ENCODE peak calls at places on chromosomes 16 and 17, in six cellular contexts. Y, C, B, P, T and N are unnamed samples.

GRCh38 chr17:14301761-14302401 is 1.0 kb downstream of the HS3ST3B1 start:
- DNase-seq in Y (peak), C (peak), B (no peak), P (peak), T (peak), N (no peak)

GRCh38 chr16:87725596-87726235 is 40.1 kb downstream of the KLHDC4 start:
- DNase-seq in Y (peak), C (no peak), B (no peak), P (peak), T (no peak), N (no peak)

GRCh38 chr16:4697867-4698291 is 4.5 kb downstream of the NUDT16L1 start:
- DNase-seq in Y (no peak), C (no peak), B (no peak), P (no peak), T (no peak), N (no peak)

GRCh38 chr17:49549691-49550678 is 25.7 kb upstream of the NXPH3 start:
- DNase-seq in Y (no peak), C (no peak), B (no peak), P (no peak), T (peak), N (no peak)

GRCh38 chr17:1107777-1108559 is 71.8 kb downstream of the ABR start:
- DNase-seq in Y (no peak), C (no peak), B (no peak), P (no peak), T (no peak), N (no peak)

GRCh38 chr16:1778200-1779179 is 3.9 kb downstream of the SPSB3 start:
- DNase-seq in Y (no peak), C (no peak), B (no peak), P (no peak), T (no peak), N (no peak)

GRCh38 chr17:31148205-31148604 is 53.4 kb downstream of the NF1 start:
- DNase-seq in Y (peak), C (no peak), B (no peak), P (no peak), T (no peak), N (no peak)

GRCh38 chr17:50613007-50613406 is 21.7 kb upstream of the ABCC3 start:
- DNase-seq in Y (no peak), C (no peak), B (no peak), P (no peak), T (no peak), N (no peak)

GRCh38 chr16:27313422-27314160 is at the start of gene IL4R:
- DNase-seq in Y (peak), C (peak), B (no peak), P (peak), T (peak), N (no peak)

GRCh38 chr17:5023588-5024147 is 11.6 kb downstream of the SLC52A1 start:
- DNase-seq in Y (no peak), C (no peak), B (no peak), P (no peak), T (peak), N (no peak)

GRCh38 chr16:75679366-75679765 is 2.6 kb upstream of the CPHXL2 start:
- DNase-seq in Y (peak), C (no peak), B (no peak), P (no peak), T (no peak), N (no peak)

GRCh38 chr16:23757116-23757515 is 2.3 kb downstream of the CHP2 start:
- DNase-seq in Y (no peak), C (no peak), B (no peak), P (no peak), T (no peak), N (no peak)

GRCh38 chr16:82769845-82770244 is 143.1 kb downstream of the CDH13 start:
- DNase-seq in Y (no peak), C (no peak), B (no peak), P (no peak), T (no peak), N (no peak)

GRCh38 chr16:46803373-46803772 is 27.6 kb downstream of the C16orf87 start:
- DNase-seq in Y (no peak), C (no peak), B (no peak), P (no peak), T (no peak), N (no peak)

GRCh38 chr16:68468849-68469248 is 20.5 kb upstream of the SMPD3 start:
- DNase-seq in Y (no peak), C (no peak), B (no peak), P (no peak), T (no peak), N (no peak)

DNA sequence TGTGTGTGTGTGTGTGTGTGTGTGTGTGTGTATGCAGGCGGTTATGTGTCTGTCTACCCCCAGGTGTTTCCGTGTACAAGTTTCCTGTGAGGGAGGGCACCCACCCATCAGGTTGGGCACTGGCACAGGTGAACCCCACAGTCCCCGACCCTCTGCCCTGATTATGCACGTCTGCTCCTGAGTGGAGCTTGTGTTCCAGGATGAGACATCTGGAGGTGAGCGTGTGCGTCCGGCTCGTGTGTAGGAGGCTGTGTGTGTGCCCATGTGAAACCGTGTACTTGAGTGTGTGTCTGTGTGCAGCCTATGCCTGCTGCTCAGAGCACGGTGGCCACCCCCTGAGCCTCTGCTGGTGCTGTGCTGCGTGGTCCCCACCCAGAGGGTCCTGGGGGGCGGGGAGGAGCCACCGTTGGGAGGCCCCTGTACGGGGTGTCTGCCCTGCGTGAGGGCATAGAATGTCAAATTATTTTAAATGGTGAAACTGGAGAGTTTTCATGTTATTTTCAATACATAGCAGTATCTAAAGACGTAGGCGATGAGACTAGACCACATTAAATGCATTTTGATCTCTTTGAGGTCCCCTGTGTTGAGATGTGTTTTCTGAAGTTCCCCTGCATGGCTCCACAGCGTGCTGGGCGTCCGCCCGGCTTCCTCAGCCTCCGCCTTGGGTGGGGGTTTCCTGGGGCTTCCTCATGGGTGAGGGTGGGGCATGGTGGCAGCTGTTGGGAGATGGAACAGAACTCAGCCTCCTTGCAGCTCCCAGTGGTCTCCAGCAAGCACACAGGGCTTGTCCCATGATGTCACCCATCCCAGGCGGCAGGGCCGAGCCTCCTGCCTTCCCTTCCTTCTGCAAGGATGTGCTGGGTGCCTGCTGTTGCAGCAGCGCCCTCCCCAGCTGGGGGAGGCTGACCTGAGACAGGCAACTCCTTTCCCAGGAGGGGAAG is 43.4 kb downstream of the KCNJ12 start:
- DNase-seq in Y (no peak), C (no peak), B (no peak), P (no peak), T (peak), N (no peak)
- H3K4me3 ChIP-seq in Y (no peak), C (no peak), B (no peak), P (no peak), T (no peak), N (no peak)

GRCh38 chr17:38557836-38558750 is 47.7 kb downstream of the SRCIN1 start:
- DNase-seq in Y (peak), C (peak), B (peak), P (peak), T (peak), N (peak)
- H3K4me3 ChIP-seq in Y (peak), C (peak), B (peak), P (no peak), T (peak), N (peak)

GRCh38 chr17:40113961-40114272 is 7.9 kb upstream of the MSL1 start:
- DNase-seq in Y (peak), C (no peak), B (no peak), P (peak), T (peak), N (no peak)

GRCh38 chr17:40115101-40115436 is 6.7 kb upstream of the MSL1 start:
- DNase-seq in Y (no peak), C (no peak), B (no peak), P (no peak), T (no peak), N (no peak)

GRCh38 chr17:40112191-40112590 is 9.6 kb upstream of the MSL1 start:
- DNase-seq in Y (no peak), C (no peak), B (no peak), P (no peak), T (no peak), N (no peak)

GRCh38 chr17:40112718-40113109 is 9.1 kb upstream of the MSL1 start:
- DNase-seq in Y (no peak), C (no peak), B (no peak), P (no peak), T (no peak), N (no peak)

DNA sequence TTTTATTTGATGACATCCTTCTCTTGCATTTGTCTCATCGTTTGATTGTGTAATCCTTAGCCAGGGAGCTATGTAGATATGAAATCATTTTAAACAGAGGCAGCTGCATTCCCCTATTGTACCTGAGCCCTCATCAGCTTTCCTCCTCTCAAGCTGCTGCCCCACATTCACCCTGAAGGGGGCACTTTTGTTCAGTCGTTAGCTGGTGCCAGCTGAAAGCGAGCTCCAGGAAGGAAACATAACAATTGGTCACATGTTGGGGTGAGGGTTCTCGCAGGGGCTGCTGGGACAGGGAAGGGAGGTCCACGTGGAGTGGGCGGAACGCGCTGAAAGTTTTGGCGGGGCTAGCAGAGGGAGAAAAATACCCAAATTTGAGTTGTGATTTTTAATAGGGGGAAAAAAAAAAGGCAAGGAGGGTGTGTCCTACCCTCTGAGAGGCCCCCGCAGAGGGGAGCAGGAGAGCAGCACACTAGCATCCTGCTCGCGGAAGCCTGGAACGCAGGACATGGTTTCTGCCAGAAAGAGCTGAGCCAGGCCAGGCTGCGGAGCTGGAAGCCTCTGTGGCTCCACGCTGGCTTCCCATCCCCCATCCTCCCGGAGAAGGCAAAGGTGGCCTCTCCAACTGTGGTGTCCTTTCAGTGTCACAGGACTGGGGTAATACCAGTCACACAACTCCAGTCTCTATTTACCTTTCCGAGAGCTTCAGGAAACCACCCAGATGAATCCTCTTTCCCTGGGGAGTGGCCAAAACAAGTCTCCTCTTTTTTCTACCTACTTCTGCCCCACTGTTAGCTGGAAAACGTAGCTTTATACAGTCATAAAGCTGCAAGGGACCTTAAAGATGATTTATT is 8.4 kb upstream of the MSL1 start:
- DNase-seq in Y (peak), C (peak), B (peak), P (peak), T (peak), N (no peak)
- H3K4me3 ChIP-seq in Y (peak), C (peak), B (peak), P (no peak), T (peak), N (no peak)

GRCh38 chr17:81508639-81509047 is 4.0 kb downstream of the ACTG1 start:
- DNase-seq in Y (peak), C (no peak), B (no peak), P (peak), T (peak), N (no peak)
- H3K4me3 ChIP-seq in Y (peak), C (peak), B (no peak), P (peak), T (no peak), N (no peak)

GRCh38 chr17:7021993-7022778 is 664 bp upstream of the BCL6B start:
- DNase-seq in Y (peak), C (peak), B (no peak), P (peak), T (peak), N (no peak)

GRCh38 chr17:7019839-7020519 is 2.9 kb upstream of the BCL6B start:
- DNase-seq in Y (peak), C (no peak), B (no peak), P (peak), T (peak), N (no peak)

GRCh38 chr17:7022791-7023571 is at the start of gene BCL6B:
- DNase-seq in Y (no peak), C (no peak), B (no peak), P (no peak), T (peak), N (no peak)

GRCh38 chr17:7019406-7019805 is 3.4 kb upstream of the BCL6B start:
- DNase-seq in Y (no peak), C (no peak), B (no peak), P (no peak), T (peak), N (no peak)

DNA sequence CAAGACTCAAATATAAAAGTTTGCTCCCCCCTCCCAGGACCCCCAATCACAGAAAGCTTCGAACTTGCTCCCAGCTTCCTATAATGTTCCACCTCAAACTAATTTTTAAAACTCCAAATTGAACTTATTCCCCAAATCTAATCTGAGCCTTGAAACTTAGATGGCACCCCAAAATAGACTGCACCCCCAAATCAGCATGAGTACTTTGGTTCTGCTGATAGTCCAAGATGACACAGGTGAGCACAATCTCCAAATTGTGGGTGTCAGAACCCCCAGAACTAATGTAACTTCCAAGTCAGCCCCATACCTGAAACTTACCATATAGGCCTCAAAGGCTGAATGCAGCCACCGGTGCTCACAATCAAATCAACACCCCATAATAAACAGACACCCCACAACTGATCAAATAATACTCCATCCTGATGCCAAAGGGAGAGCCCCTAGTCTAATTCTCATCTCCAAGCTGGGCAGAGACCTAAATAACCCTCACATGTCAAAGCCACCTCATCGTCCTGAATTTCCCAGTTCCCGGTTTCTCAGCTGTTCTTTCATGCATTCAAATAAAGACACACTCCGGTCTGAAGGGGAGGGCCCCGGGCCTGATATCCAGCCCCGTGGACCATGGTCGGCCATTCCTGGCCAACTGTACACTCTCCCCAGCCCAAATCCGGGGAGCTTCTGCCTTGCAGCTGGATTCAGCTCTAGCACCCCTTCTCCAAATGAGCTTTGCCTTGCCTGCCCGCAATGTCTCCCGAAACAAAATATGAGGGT is 1.8 kb upstream of the BCL6B start:
- DNase-seq in Y (no peak), C (no peak), B (no peak), P (no peak), T (peak), N (no peak)
- H3K4me3 ChIP-seq in Y (no peak), C (no peak), B (no peak), P (no peak), T (no peak), N (no peak)

GRCh38 chr17:62892870-62893338 is 73.1 kb upstream of the TANC2 start:
- DNase-seq in Y (peak), C (no peak), B (no peak), P (peak), T (no peak), N (no peak)
- H3K4me3 ChIP-seq in Y (no peak), C (no peak), B (no peak), P (no peak), T (no peak), N (no peak)

DNA sequence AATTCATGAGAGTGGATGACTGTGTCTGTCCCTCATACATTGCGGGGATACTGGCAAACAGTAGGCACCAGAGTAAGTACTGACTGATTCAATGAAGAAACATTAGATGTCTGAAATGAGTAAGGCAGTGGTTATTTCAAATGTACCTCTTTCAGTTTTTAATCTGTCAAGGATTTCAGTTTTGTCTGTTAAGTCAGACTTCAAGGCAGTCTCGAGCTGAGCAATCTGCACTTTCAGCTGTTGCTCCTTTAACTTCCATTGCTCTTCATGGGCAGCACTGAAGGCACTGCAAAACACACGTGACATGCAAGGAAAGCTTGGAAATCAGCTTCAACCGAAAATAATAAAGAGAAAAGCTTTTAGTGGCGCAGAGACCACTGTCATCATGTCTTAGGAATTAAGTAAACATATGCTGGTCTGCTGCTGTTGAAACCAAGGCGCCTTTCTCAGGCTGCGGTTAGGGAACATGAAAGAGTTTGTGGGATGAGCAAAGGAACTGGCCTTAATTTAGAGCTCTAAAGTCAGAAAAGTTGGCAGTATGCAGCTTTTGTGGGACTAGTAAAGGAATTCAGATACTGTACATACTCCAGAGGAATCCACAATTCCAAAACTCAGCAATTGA is 38.8 kb downstream of the RPGRIP1L start:
- DNase-seq in Y (peak), C (no peak), B (no peak), P (peak), T (no peak), N (no peak)
- H3K4me3 ChIP-seq in Y (peak), C (no peak), B (no peak), P (peak), T (no peak), N (no peak)